ENCODE peak calls at places on chromosomes 1 and 21, in eight cellular contexts. G is hepatocyte, W is astrocyte of the spinal cord, L is tibial artery, T is cardiac fibroblast, U is kidney epithelial cell, N is heart left ventricle, H is fibroblast of mammary gland. V is an unnamed sample.

GRCh38 chr1:220160027-220160426 is 66.1 kb downstream of the IARS2 start:
- DNase-seq in G (no peak), N (no peak), W (no peak), U (no peak), L (no peak), T (peak; percentile 54), H (no peak), V (no peak)

GRCh38 chr21:42063578-42064521 is 7.3 kb upstream of the UMODL1 start:
- DNase-seq in H (peak; percentile 10), L (no peak), W (no peak), G (no peak), T (no peak), U (no peak), N (no peak), V (no peak)

GRCh38 chr1:76238094-76238551 is 163.6 kb downstream of the ST6GALNAC3 start:
- DNase-seq in T (no peak), G (no peak), W (peak; percentile 46), L (no peak), U (no peak), N (no peak), H (no peak), V (no peak)

GRCh38 chr1:118979754-118980270 is 8.3 kb downstream of the TBX15 start:
- DNase-seq in H (no peak), W (no peak), L (peak; percentile 66), U (no peak), G (no peak), N (no peak), T (no peak), V (no peak)

GRCh38 chr1:30512253-30512921 is 211.0 kb downstream of the MATN1 start:
- DNase-seq in U (no peak), H (no peak), W (peak; percentile 8), L (peak; percentile 53), T (no peak), G (no peak), N (no peak), V (no peak)

GRCh38 chr21:43748622-43749021 is 27.5 kb downstream of the CSTB start:
- DNase-seq in H (no peak), T (no peak), U (no peak), W (no peak), N (no peak), G (no peak), L (no peak), V (no peak)

GRCh38 chr1:77978293-77978968 is 441 bp downstream of the FUBP1 start:
- DNase-seq in H (peak; percentile 96), W (peak; percentile 93), N (peak; percentile 69), T (peak; percentile 96), U (peak; percentile 83), G (peak; percentile 94), L (peak; percentile 81), V (peak; percentile 78)

GRCh38 chr1:26234644-26235384 is 814 bp downstream of the CEP85 start:
- DNase-seq in L (no peak), U (no peak), G (peak; percentile 47), N (no peak), H (peak; percentile 38), T (peak; percentile 28), W (peak; percentile 18), V (no peak)

GRCh38 chr1:85611856-85612255 is 31.3 kb downstream of the CCN1 start:
- DNase-seq in L (peak; percentile 77), H (peak; percentile 99), W (peak; percentile 99), U (peak; percentile 98), T (peak; percentile 99), G (peak; percentile 78), N (peak; percentile 39), V (peak; percentile 99)

GRCh38 chr1:43144228-43144627 is 27.9 kb downstream of the EBNA1BP2 start:
- DNase-seq in W (peak; percentile 59), U (no peak), N (no peak), H (peak; percentile 71), L (no peak), T (peak; percentile 41), G (no peak), V (no peak)

GRCh38 chr1:49048188-49048587 is 271.5 kb upstream of the BEND5 start:
- DNase-seq in T (no peak), U (no peak), N (no peak), H (no peak), L (no peak), W (no peak), G (no peak), V (no peak)

GRCh38 chr1:49046305-49046704 is 269.6 kb upstream of the BEND5 start:
- DNase-seq in H (no peak), L (no peak), W (no peak), T (no peak), N (no peak), U (no peak), G (no peak), V (no peak)

GRCh38 chr1:49052102-49052501 is 275.4 kb upstream of the BEND5 start:
- DNase-seq in H (no peak), U (no peak), L (no peak), G (no peak), N (no peak), T (no peak), W (no peak), V (no peak)

GRCh38 chr1:49051647-49052046 is 275.0 kb upstream of the BEND5 start:
- DNase-seq in W (no peak), U (no peak), H (no peak), G (no peak), N (no peak), T (no peak), L (no peak), V (no peak)

DNA sequence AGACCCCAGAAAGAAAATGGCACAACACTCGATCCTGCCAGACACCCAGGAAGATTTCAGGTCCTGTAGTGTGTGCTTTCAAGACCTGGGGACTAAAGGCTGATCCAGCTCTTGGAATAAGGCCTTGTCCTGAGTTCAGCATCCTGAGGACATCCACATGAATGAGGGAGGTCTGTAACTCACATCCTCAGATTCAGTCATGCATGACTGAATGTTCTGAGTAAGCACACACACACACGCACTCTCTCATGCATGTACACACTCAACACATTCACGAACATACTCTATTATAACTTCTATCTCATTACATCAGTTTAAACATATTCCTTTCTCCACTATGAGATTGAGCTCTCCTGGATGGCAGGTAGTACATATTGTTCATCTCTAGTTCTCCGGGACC is 273.4 kb upstream of the BEND5 start:
- DNase-seq in W (no peak), U (no peak), H (no peak), G (no peak), T (no peak), N (no peak), L (no peak), V (no peak)
- TF ChIP-seq CTCF in W (no peak), U (no peak), H (no peak), G (no peak), T (no peak), N (no peak), L (no peak), V (no peak)

GRCh38 chr1:154911691-154912550 is 24.6 kb downstream of the PMVK start:
- DNase-seq in N (peak; percentile 66), U (no peak), W (no peak), H (no peak), T (no peak), L (no peak), G (no peak), V (no peak)

GRCh38 chr1:154908937-154909336 is 27.6 kb downstream of the PMVK start:
- DNase-seq in G (no peak), W (no peak), L (no peak), U (no peak), T (no peak), H (no peak), N (no peak), V (no peak)

GRCh38 chr1:154912755-154913154 is 23.8 kb downstream of the PMVK start:
- DNase-seq in L (no peak), N (peak; percentile 44), W (no peak), U (no peak), H (no peak), G (no peak), T (no peak), V (no peak)

GRCh38 chr1:154913242-154913641 is 23.3 kb downstream of the PMVK start:
- DNase-seq in W (no peak), L (no peak), T (no peak), H (no peak), G (no peak), U (no peak), N (no peak), V (no peak)

DNA sequence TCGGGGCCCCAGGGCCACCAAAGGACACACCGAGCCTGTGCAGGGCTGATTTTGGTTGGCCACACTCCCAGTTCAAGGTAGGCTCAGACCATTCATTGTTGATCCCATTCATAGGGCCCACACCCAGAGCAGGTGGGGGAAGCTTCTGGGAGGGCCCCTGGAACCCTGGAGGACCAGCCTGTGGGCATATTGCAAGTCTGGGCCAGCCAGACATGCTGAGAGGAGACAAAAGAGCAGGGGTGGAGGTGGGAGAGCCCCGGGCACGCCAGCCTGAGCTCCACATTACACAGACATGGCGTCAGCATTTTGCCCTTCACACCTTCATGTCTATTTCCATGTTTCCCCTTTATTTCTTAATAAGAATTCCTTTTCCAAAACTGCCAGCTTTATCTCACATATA is 25.7 kb downstream of the PMVK start:
- DNase-seq in W (no peak), N (no peak), T (no peak), G (no peak), L (no peak), U (no peak), H (no peak), V (no peak)
- H3K4me3 ChIP-seq in W (no peak overlapping the region), N (no peak overlapping the region), T (no peak overlapping the region), G (no peak overlapping the region), L (no peak overlapping the region), U (no peak overlapping the region), H (no peak overlapping the region), V (no peak overlapping the region)

GRCh38 chr1:210917560-210918214 is 216.3 kb downstream of the KCNH1 start:
- DNase-seq in G (no peak), W (no peak), L (no peak), H (no peak), T (no peak), N (no peak), U (no peak), V (no peak)
- TF ChIP-seq CTCF in G (no peak), W (no peak), L (no peak), H (no peak), T (no peak), N (no peak), U (no peak), V (no peak)

DNA sequence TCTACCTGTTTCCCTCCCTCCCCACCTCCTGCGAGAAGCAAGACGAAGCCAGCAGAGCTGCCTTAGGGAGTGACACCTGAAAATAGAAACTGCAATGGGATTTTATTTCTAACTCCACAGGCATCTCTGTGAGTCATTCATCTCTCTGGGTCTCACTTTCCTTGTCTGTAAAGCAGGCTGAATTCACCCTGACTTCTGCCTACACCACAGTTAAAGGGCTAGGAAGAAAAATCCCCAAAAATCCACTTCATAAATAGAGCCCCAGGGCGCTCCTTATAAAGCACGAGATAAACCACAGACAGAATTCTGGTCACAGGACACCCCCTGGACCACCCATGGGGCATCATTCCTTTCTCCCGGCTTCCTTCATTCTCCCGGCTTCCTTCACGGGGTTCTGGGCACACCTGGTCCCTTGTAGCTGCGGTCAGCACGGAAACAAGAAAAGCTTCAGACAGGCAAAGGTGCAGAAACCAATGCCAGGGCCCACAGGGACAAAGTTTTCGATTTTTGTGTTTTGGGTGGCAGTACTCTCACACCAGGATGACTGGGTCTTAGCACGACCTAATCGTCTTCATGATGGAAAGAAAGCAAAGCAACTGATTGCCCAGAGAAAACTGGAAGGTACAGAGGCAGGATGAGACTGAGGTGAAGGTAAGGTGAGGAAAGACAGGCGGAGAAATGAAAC is 2.8 kb upstream of the H6PD start:
- DNase-seq in U (no peak), N (no peak), H (peak; percentile 56), T (peak; percentile 30), W (peak; percentile 65), G (no peak), L (no peak), V (no peak)
- H3K4me3 ChIP-seq in U (no peak overlapping the region), N (no peak overlapping the region), H (no peak overlapping the region), T (no peak overlapping the region), W (no peak overlapping the region), G (no peak overlapping the region), L (no peak overlapping the region), V (no peak overlapping the region)